ENCODE peak calls at places on chromosomes 3 and 15, in four cellular contexts. K, Y, J and B are unnamed samples.

GRCh38 chr3:134029256-134029733 is 430 bp downstream of the SLCO2A1 start:
- DNase-seq in J (peak; percentile 2), Y (peak; percentile 38), K (no peak), B (peak; percentile 62)

GRCh38 chr3:183981990-183982658 is 35.6 kb downstream of the ABCC5 start:
- DNase-seq in Y (no peak), K (no peak), J (no peak), B (no peak)

GRCh38 chr3:190016966-190017365 is 103.7 kb downstream of the P3H2 start:
- DNase-seq in J (no peak), Y (no peak), K (no peak), B (no peak)

GRCh38 chr15:81573098-81573746 is 199.2 kb upstream of the TMC3 start:
- DNase-seq in Y (no peak), J (peak; percentile 53), K (no peak), B (no peak)

GRCh38 chr3:175346573-175347356 is 487.6 kb downstream of the NAALADL2 start:
- DNase-seq in Y (peak; percentile 95), J (peak; percentile 71), K (peak; percentile 67), B (no peak)

GRCh38 chr3:8457039-8457438 is 44.6 kb upstream of the LMCD1 start:
- DNase-seq in K (no peak), J (no peak), Y (no peak), B (no peak)

GRCh38 chr3:52845157-52845556 is 10.3 kb upstream of the MUSTN1 start:
- DNase-seq in Y (no peak), J (peak; percentile 3), K (peak; percentile 61), B (peak; percentile 4)

GRCh38 chr3:61858054-61858453 is 296.7 kb downstream of the PTPRG start:
- DNase-seq in Y (peak; percentile 58), J (peak; percentile 39), K (no peak), B (peak; percentile 16)

GRCh38 chr3:169699536-169700050 is 36.1 kb upstream of the MECOM start:
- DNase-seq in K (peak; percentile 50), J (no peak), Y (peak; percentile 88), B (no peak)

GRCh38 chr3:40043444-40043755 is 234.0 kb downstream of the MYRIP start:
- DNase-seq in Y (peak; percentile 69), J (peak; percentile 29), K (no peak), B (no peak)

GRCh38 chr15:60324706-60325438 is 72.9 kb downstream of the ANXA2 start:
- DNase-seq in Y (no peak), J (peak; percentile 60), K (no peak), B (peak; percentile 35)

GRCh38 chr15:41648097-41648496 is 12.1 kb upstream of the MGA start:
- DNase-seq in Y (no peak), J (no peak), K (no peak), B (no peak)

GRCh38 chr3:65083240-65083639 is 395.4 kb upstream of the ADAMTS9 start:
- DNase-seq in K (no peak), Y (no peak), J (no peak), B (no peak)

GRCh38 chr3:197093871-197094270 is 64.3 kb upstream of the MELTF start:
- DNase-seq in J (no peak), Y (no peak), K (no peak), B (no peak)

GRCh38 chr3:186241910-186242821 is 119.9 kb downstream of the DGKG start:
- DNase-seq in Y (peak; percentile 64), K (peak; percentile 85), J (peak; percentile 13), B (peak; percentile 36)

GRCh38 chr3:110708166-110708565 is 363.4 kb upstream of the NECTIN3 start:
- DNase-seq in Y (peak; percentile 15), J (no peak), K (no peak), B (no peak)

GRCh38 chr15:62927196-62927595 is 115.4 kb upstream of the TPM1 start:
- DNase-seq in K (no peak), J (no peak), Y (no peak), B (no peak)

GRCh38 chr15:76994971-76995945 is at the start of gene PSTPIP1:
- DNase-seq in Y (no peak), J (no peak), K (peak; percentile 65), B (no peak)

GRCh38 chr3:160154033-160154432 is 71.2 kb upstream of the C3orf80 start:
- DNase-seq in J (no peak), K (peak; percentile 24), Y (peak; percentile 76), B (no peak)

GRCh38 chr3:176041812-176042211 is 1155.5 kb downstream of the TBL1XR1 start:
- DNase-seq in J (no peak), K (no peak), Y (peak; percentile 9), B (no peak)